ENCODE peak calls at places on chromosomes 13 and 19, in eight cellular contexts. V is germinal center, C is HTR-8/SVneo, O is left ventricle myocardium inferior, F is gastrocnemius medialis, T is amniotic stem cell, D is hepatic stellate cell, Z is endothelial cell. L is an unnamed sample.

GRCh38 chr19:703651-704446 is 4.9 kb upstream of the PALM start:
- DNase-seq in C (peak), Z (peak), T (no peak), V (peak), F (peak), O (peak), D (no peak), L (peak)

GRCh38 chr19:50175924-50176323 is 12.8 kb upstream of the IZUMO2 start:
- DNase-seq in V (no peak), C (no peak), F (no peak), T (no peak), D (no peak), Z (no peak), O (no peak), L (no peak)

GRCh38 chr13:79485014-79485441 is 4.1 kb downstream of the NDFIP2 start:
- DNase-seq in T (peak), C (peak), D (peak), V (no peak), O (no peak), Z (no peak), F (peak), L (no peak)

GRCh38 chr13:89401209-89401810 is 1730.1 kb downstream of the SLITRK5 start:
- DNase-seq in T (no peak), F (no peak), C (peak), V (no peak), Z (no peak), O (no peak), D (no peak), L (no peak)

GRCh38 chr19:49758292-49758691 is 4.8 kb downstream of the TSKS start:
- DNase-seq in F (no peak), O (no peak), C (peak), V (no peak), T (no peak), Z (no peak), D (peak), L (peak)

GRCh38 chr13:30408319-30409101 is 13.8 kb upstream of the UBE2L5 start:
- DNase-seq in V (peak), T (peak), C (no peak), F (peak), D (peak), Z (peak), O (peak), L (peak)

GRCh38 chr13:32645854-32646253 is 59.6 kb downstream of the PDS5B start:
- DNase-seq in Z (no peak), T (no peak), C (no peak), O (no peak), V (no peak), F (no peak), D (no peak), L (no peak)

GRCh38 chr13:78168981-78169380 is 250.3 kb upstream of the EDNRB start:
- DNase-seq in O (no peak), F (no peak), T (no peak), Z (no peak), C (no peak), V (no peak), D (no peak), L (no peak)

GRCh38 chr13:77919351-77920294 is 992 bp upstream of the EDNRB start:
- DNase-seq in Z (peak), F (peak), O (peak), C (no peak), D (peak), V (no peak), T (no peak), L (no peak)

GRCh38 chr19:35213678-35214632 is 14.6 kb downstream of the FAM187B start:
- DNase-seq in T (peak), D (peak), V (peak), Z (no peak), O (peak), F (peak), C (peak), L (peak)

GRCh38 chr13:113638173-113638746 is 19.7 kb downstream of the ATP4B start:
- DNase-seq in F (no peak), D (no peak), Z (no peak), O (peak), T (no peak), V (no peak), C (no peak), L (no peak)

GRCh38 chr13:111412251-111412650 is 91.8 kb downstream of the TEX29 start:
- DNase-seq in T (no peak), D (no peak), V (no peak), F (no peak), O (no peak), Z (no peak), C (no peak), L (no peak)

GRCh38 chr13:77831870-77832269 is 86.8 kb downstream of the EDNRB start:
- DNase-seq in T (no peak), F (no peak), O (no peak), C (no peak), D (no peak), Z (no peak), V (no peak), L (no peak)

GRCh38 chr19:4638330-4638729 is 986 bp upstream of the TNFAIP8L1 start:
- DNase-seq in T (no peak), O (peak), Z (peak), F (peak), D (no peak), V (no peak), C (no peak), L (no peak)

GRCh38 chr13:63481334-63481733 is 2065.7 kb upstream of the PCDH20 start:
- DNase-seq in F (no peak), D (no peak), T (no peak), Z (no peak), C (peak), V (no peak), O (no peak), L (no peak)

GRCh38 chr19:5539431-5539833 is 28.3 kb downstream of the TINCR start:
- DNase-seq in C (no peak), F (no peak), Z (no peak), O (peak), T (no peak), D (no peak), V (no peak), L (no peak)

L was measured in H54.